ENCODE peak calls at places on chromosomes 11 and 22, in four cellular contexts. One of them, this sample, is unnamed.

GRCh38 chr22:46089426-46090041 is 60.8 kb upstream of the PPARA start:
- DNase-seq in right lobe of liver: peak
- DNase-seq in ovary: no peak
- DNase-seq in RWPE2: peak
- DNase-seq in this sample: no peak

GRCh38 chr11:72871089-72871488 is 56.9 kb downstream of the ATG16L2 start:
- DNase-seq in right lobe of liver: no peak
- DNase-seq in ovary: no peak
- DNase-seq in RWPE2: no peak
- DNase-seq in this sample: no peak

GRCh38 chr11:77560605-77561004 is 29.1 kb upstream of the AQP11 start:
- DNase-seq in ovary: no peak
- DNase-seq in RWPE2: no peak
- DNase-seq in right lobe of liver: no peak
- DNase-seq in this sample: no peak

GRCh38 chr11:131609317-131609716 is 238.9 kb downstream of the NTM start:
- DNase-seq in RWPE2: no peak
- DNase-seq in ovary: no peak
- DNase-seq in right lobe of liver: no peak
- DNase-seq in this sample: no peak

GRCh38 chr11:16786131-16786530 is 47.7 kb downstream of the C11orf58 start:
- DNase-seq in ovary: no peak
- DNase-seq in RWPE2: no peak
- DNase-seq in right lobe of liver: peak
- DNase-seq in this sample: no peak

GRCh38 chr22:37472418-37473006 is 13.7 kb downstream of the MFNG start:
- DNase-seq in ovary: no peak
- DNase-seq in RWPE2: no peak
- DNase-seq in right lobe of liver: no peak
- DNase-seq in this sample: peak

GRCh38 chr11:3136542-3137455 is 28.3 kb downstream of the OSBPL5 start:
- DNase-seq in ovary: no peak
- DNase-seq in right lobe of liver: peak
- DNase-seq in RWPE2: peak
- DNase-seq in this sample: no peak

GRCh38 chr11:117586392-117586791 is 210.6 kb downstream of the DSCAML1 start:
- DNase-seq in RWPE2: no peak
- DNase-seq in ovary: no peak
- DNase-seq in right lobe of liver: no peak
- DNase-seq in this sample: no peak

DNA sequence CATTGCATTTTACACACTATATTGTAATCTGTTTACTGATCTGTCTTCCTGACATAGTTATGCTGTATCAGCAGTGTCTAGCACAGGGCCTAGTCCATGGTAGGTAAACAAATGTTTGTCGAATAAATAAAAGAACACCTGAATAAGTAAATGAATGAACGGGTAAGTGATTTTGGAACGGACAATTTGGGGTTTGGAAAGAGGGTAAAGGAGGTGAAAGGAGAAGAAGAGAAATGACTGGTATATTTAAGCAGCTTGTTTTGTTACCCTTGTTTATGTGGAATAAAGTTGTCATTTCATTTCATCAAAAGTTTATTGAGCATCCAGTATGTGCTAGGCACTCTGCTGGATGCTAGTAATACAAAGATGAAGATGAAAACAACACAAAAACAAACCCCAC is at the start of gene HEPN1:
- DNase-seq in RWPE2: no peak
- DNase-seq in right lobe of liver: no peak
- DNase-seq in ovary: no peak
- DNase-seq in this sample: no peak
- TF ChIP-seq CTCF in RWPE2: no peak
- TF ChIP-seq CTCF in right lobe of liver: no peak
- TF ChIP-seq CTCF in ovary: no peak
- TF ChIP-seq CTCF in this sample: no peak

GRCh38 chr11:58493676-58494075 is 14.2 kb downstream of the OR5B21 start:
- DNase-seq in right lobe of liver: no peak
- DNase-seq in RWPE2: no peak
- DNase-seq in ovary: no peak
- DNase-seq in this sample: peak
- TF ChIP-seq CTCF in right lobe of liver: no peak
- TF ChIP-seq CTCF in RWPE2: no peak
- TF ChIP-seq CTCF in ovary: no peak
- TF ChIP-seq CTCF in this sample: no peak

GRCh38 chr11:27039873-27040272 is 742 bp upstream of the BBOX1 start:
- DNase-seq in right lobe of liver: no peak
- DNase-seq in RWPE2: no peak
- DNase-seq in ovary: no peak
- DNase-seq in this sample: no peak
- TF ChIP-seq CTCF in right lobe of liver: peak
- TF ChIP-seq CTCF in RWPE2: peak
- TF ChIP-seq CTCF in ovary: no peak
- TF ChIP-seq CTCF in this sample: no peak

GRCh38 chr11:6817668-6818067 is 18.2 kb upstream of the OR6A2 start:
- DNase-seq in ovary: no peak
- DNase-seq in right lobe of liver: no peak
- DNase-seq in RWPE2: no peak
- DNase-seq in this sample: no peak
- TF ChIP-seq CTCF in ovary: no peak
- TF ChIP-seq CTCF in right lobe of liver: no peak
- TF ChIP-seq CTCF in RWPE2: no peak
- TF ChIP-seq CTCF in this sample: no peak

DNA sequence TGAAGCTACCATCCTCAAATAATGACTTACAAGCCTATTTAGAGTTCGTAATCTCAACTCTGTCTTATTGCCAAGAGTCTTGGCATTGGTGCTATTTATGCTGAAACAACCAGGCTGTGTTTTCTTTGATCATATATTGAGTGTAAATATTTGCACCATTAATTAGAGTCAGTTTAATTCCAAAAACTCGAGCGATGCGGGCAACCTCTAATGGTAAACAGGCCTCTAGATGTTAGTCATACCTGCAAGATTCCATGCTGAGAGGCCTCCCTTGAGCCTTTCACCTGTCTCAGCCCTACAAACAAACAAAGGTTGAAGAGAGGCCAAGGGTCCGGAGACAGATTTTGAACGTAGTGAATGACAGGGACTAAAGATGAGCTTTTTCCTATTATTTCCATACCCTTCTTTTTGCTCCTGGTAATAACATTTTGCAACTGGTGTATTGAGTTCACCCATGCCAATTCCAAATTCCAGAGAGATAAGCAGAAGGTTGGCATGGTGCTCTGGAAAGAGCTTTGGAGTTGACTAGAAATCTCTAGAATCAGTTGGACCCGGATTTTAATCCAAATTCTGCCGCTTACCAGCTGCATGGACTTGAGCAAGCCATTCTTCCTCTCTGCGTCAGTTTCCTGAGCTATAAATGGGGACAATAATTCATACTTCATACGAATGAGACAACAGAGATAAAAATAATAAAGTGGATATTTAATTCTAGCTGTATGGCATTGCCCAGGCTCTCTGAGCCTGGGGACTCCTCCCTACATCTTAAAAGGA is 99.1 kb upstream of the ANO1 start:
- DNase-seq in right lobe of liver: no peak
- DNase-seq in RWPE2: no peak
- DNase-seq in ovary: no peak
- DNase-seq in this sample: no peak
- TF ChIP-seq CTCF in right lobe of liver: no peak
- TF ChIP-seq CTCF in RWPE2: no peak
- TF ChIP-seq CTCF in ovary: no peak
- TF ChIP-seq CTCF in this sample: no peak

GRCh38 chr11:14519692-14520085 is 497 bp downstream of the PSMA1 start:
- DNase-seq in RWPE2: no peak
- DNase-seq in right lobe of liver: no peak
- DNase-seq in ovary: no peak
- DNase-seq in this sample: no peak

GRCh38 chr11:14522245-14522644 is 2.1 kb upstream of the PSMA1 start:
- DNase-seq in RWPE2: no peak
- DNase-seq in right lobe of liver: no peak
- DNase-seq in ovary: no peak
- DNase-seq in this sample: no peak

GRCh38 chr11:14518820-14519219 is 1.4 kb downstream of the PSMA1 start:
- DNase-seq in ovary: no peak
- DNase-seq in RWPE2: no peak
- DNase-seq in right lobe of liver: no peak
- DNase-seq in this sample: no peak

GRCh38 chr11:14520902-14521151 is 641 bp upstream of the PSMA1 start:
- DNase-seq in ovary: no peak
- DNase-seq in RWPE2: no peak
- DNase-seq in right lobe of liver: no peak
- DNase-seq in this sample: no peak

DNA sequence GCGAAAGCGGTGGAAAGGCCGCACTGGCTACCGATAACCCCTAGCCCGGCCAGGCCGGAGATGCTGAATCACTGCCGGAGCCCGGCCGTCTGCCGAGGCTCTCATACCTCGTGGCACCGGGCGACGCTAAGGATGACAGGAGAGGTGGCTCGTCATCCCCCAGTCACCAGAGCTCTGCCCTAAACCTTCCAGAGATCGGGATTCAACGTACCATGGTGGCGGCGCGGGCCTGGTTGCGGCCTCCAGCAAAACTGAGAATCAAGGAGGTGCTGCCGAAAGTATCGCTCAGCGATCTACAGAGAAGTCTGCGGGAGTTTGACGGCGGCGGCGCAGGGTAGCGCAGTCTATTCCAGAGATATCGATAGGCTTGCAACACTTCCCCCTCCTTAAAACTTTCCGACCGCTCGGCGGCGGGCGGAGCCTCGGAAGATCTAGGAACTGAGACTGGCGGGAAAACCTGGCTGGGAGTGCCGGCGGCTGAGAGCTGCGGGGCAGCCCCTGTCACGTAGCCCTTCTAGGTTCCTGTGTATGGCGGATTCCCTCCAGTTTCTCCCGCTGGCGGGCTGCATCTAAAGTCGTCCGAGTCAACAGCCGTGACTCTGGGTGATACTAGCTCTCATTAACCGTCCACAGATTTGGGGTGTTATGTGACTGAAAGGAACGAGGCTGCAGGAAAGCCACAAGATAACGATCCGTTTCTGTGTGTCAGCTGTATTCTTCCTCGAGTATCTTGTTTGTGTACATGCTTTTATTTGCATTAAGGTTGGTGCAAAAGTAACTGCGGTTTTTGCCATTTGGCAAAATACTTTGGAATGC is at the start of gene PSMA1:
- DNase-seq in RWPE2: peak
- DNase-seq in right lobe of liver: peak
- DNase-seq in ovary: peak
- DNase-seq in this sample: peak
- TF ChIP-seq CTCF in RWPE2: no peak
- TF ChIP-seq CTCF in right lobe of liver: peak
- TF ChIP-seq CTCF in ovary: peak
- TF ChIP-seq CTCF in this sample: no peak

DNA sequence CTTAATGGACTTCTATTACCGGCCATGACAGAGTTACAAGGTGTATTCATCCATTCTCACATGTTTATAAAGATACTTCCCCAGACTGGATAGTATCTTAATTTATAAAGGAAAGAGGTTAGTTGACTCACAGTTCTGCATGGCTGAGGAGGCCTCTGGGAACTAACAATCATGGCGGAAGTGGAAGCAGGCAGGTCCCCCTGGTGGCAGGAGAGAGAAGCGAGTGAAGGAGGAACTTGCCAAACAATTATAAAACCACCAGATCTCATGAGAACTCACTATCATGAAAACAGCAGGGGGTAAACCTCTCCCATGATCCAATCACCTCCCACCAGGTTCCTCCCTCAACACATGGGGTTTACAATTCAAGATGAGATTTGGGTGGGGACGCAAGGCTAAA is 170.0 kb upstream of the PDGFD start:
- DNase-seq in RWPE2: no peak
- DNase-seq in ovary: no peak
- DNase-seq in right lobe of liver: no peak
- DNase-seq in this sample: no peak
- TF ChIP-seq CTCF in RWPE2: peak
- TF ChIP-seq CTCF in ovary: no peak
- TF ChIP-seq CTCF in right lobe of liver: no peak
- TF ChIP-seq CTCF in this sample: no peak

GRCh38 chr11:13462311-13462927 is 603 bp downstream of the BTBD10 start:
- DNase-seq in RWPE2: peak
- DNase-seq in right lobe of liver: peak
- DNase-seq in ovary: no peak
- DNase-seq in this sample: peak
- TF ChIP-seq CTCF in RWPE2: no peak
- TF ChIP-seq CTCF in right lobe of liver: no peak
- TF ChIP-seq CTCF in ovary: no peak
- TF ChIP-seq CTCF in this sample: no peak

GRCh38 chr11:12393691-12394090 is 16.3 kb downstream of the PARVA start:
- DNase-seq in ovary: no peak
- DNase-seq in RWPE2: no peak
- DNase-seq in right lobe of liver: no peak
- DNase-seq in this sample: no peak

GRCh38 chr11:12392672-12393071 is 15.3 kb downstream of the PARVA start:
- DNase-seq in ovary: no peak
- DNase-seq in RWPE2: no peak
- DNase-seq in right lobe of liver: no peak
- DNase-seq in this sample: no peak

GRCh38 chr11:12394601-12395000 is 17.2 kb downstream of the PARVA start:
- DNase-seq in RWPE2: no peak
- DNase-seq in right lobe of liver: no peak
- DNase-seq in ovary: no peak
- DNase-seq in this sample: no peak

GRCh38 chr11:12397953-12398352 is 20.6 kb downstream of the PARVA start:
- DNase-seq in RWPE2: no peak
- DNase-seq in right lobe of liver: no peak
- DNase-seq in ovary: peak
- DNase-seq in this sample: no peak

GRCh38 chr11:12395333-12395732 is 18.0 kb downstream of the PARVA start:
- DNase-seq in RWPE2: no peak
- DNase-seq in ovary: no peak
- DNase-seq in right lobe of liver: peak
- DNase-seq in this sample: no peak
- TF ChIP-seq CTCF in RWPE2: no peak
- TF ChIP-seq CTCF in ovary: no peak
- TF ChIP-seq CTCF in right lobe of liver: no peak
- TF ChIP-seq CTCF in this sample: no peak

This sample was measured in GM10248.